ENCODE peak calls at places on chromosomes 7 and 10, in four cellular contexts. R is aorta, I is body of pancreas, P is left ventricle myocardium inferior. Y is an unnamed sample.

GRCh38 chr10:132665946-132666732 is 119.8 kb downstream of the NKX6-2 start:
- DNase-seq in R (peak; percentile 20), I (peak; percentile 2), P (no peak), Y (peak; percentile 73)

GRCh38 chr10:22550732-22551131 is 163.6 kb downstream of the PIP4K2A start:
- DNase-seq in P (peak; percentile 44), I (no peak), R (peak; percentile 82), Y (peak; percentile 38)

GRCh38 chr7:152120210-152120609 is 94.7 kb downstream of the GALNT11 start:
- DNase-seq in P (no peak), R (no peak), I (no peak), Y (no peak)

GRCh38 chr7:3028071-3028766 is 15.4 kb downstream of the CARD11 start:
- DNase-seq in P (no peak), R (peak; percentile 85), I (peak; percentile 56), Y (peak; percentile 62)

GRCh38 chr7:15891151-15891842 is 204.8 kb upstream of the MEOX2 start:
- DNase-seq in I (no peak), P (no peak), R (no peak), Y (no peak)

GRCh38 chr10:93458821-93459257 is 23.3 kb downstream of the MYOF start:
- DNase-seq in R (peak; percentile 92), I (peak; percentile 76), P (peak; percentile 44), Y (peak; percentile 98)

GRCh38 chr10:625751-626711 is 63.4 kb downstream of the DIP2C start:
- DNase-seq in I (no peak), R (no peak), P (no peak), Y (no peak)

GRCh38 chr10:119408072-119408471 is 134.4 kb downstream of the RGS10 start:
- DNase-seq in P (no peak), R (no peak), I (no peak), Y (no peak)

GRCh38 chr10:86596266-86596665 is 58.1 kb upstream of the OPN4 start:
- DNase-seq in I (peak; percentile 28), P (no peak), R (no peak), Y (peak; percentile 69)

GRCh38 chr7:107879400-107880035 is 11.5 kb upstream of the DLD start:
- DNase-seq in P (no peak), I (peak; percentile 52), R (no peak), Y (peak; percentile 24)

GRCh38 chr7:15084368-15084767 is 181.8 kb upstream of the DGKB start:
- DNase-seq in P (no peak), I (no peak), R (no peak), Y (no peak)

GRCh38 chr7:30729642-30730041 is 22.3 kb upstream of the INMT start:
- DNase-seq in R (no peak), I (no peak), P (no peak), Y (no peak)

GRCh38 chr10:48703776-48704555 is 19.3 kb downstream of the WDFY4 start:
- DNase-seq in I (no peak), R (no peak), P (no peak), Y (peak; percentile 28)

GRCh38 chr10:1203704-1204103 is 147.5 kb downstream of the WDR37 start:
- DNase-seq in R (no peak), I (no peak), P (no peak), Y (no peak)

GRCh38 chr10:42754155-42755027 is 28.2 kb upstream of the BMS1 start:
- DNase-seq in R (peak; percentile 84), P (peak; percentile 50), I (peak; percentile 64), Y (peak; percentile 9)

GRCh38 chr7:135274495-135275268 is 41.0 kb downstream of the STRA8 start:
- DNase-seq in R (peak; percentile 83), P (peak; percentile 49), I (peak; percentile 69), Y (peak; percentile 30)

GRCh38 chr7:152912511-152912910 is 153.0 kb downstream of the ACTR3B start:
- DNase-seq in P (no peak), R (no peak), I (no peak), Y (no peak)

GRCh38 chr10:102868976-102869289 is 337 bp upstream of the AS3MT start:
- DNase-seq in R (no peak), I (no peak), P (no peak), Y (no peak)

GRCh38 chr10:99681553-99681952 is 22.2 kb downstream of the ENTPD7 start:
- DNase-seq in I (peak; percentile 19), R (no peak), P (no peak), Y (peak; percentile 42)

GRCh38 chr7:95608344-95609173 is 12.2 kb upstream of the PDK4 start:
- DNase-seq in R (peak; percentile 89), P (peak; percentile 93), I (peak; percentile 97), Y (peak; percentile 93)

GRCh38 chr7:53756946-53757345 is 721.5 kb downstream of the POM121L12 start:
- DNase-seq in P (no peak), I (no peak), R (no peak), Y (no peak)

GRCh38 chr10:101848894-101849351 is 5.3 kb upstream of the KCNIP2 start:
- DNase-seq in I (no peak), P (no peak), R (no peak), Y (no peak)

GRCh38 chr7:21844742-21845141 is 101.0 kb downstream of the CDCA7L start:
- DNase-seq in P (no peak), I (no peak), R (no peak), Y (peak; percentile 49)

GRCh38 chr10:6694447-6695155 is 114.5 kb upstream of the PRKCQ start:
- DNase-seq in P (no peak), I (no peak), R (no peak), Y (peak; percentile 72)

GRCh38 chr7:94687810-94688209 is 31.9 kb upstream of the SGCE start:
- DNase-seq in R (no peak), P (no peak), I (no peak), Y (no peak)

GRCh38 chr7:121395494-121395960 is 581 bp downstream of the FAM3C start:
- DNase-seq in I (peak; percentile 38), R (no peak), P (no peak), Y (peak; percentile 43)

GRCh38 chr7:117302396-117302795 is 20.5 kb downstream of the WNT2 start:
- DNase-seq in I (no peak), R (no peak), P (no peak), Y (no peak)

GRCh38 chr7:104931181-104931781 is 82.7 kb upstream of the KMT2E start:
- DNase-seq in I (peak; percentile 84), P (no peak), R (no peak), Y (peak; percentile 7)

GRCh38 chr10:490891-491571 is 198.4 kb downstream of the DIP2C start:
- DNase-seq in P (peak; percentile 58), I (no peak), R (peak; percentile 83), Y (no peak)

GRCh38 chr7:64174328-64174727 is 32.7 kb upstream of the ZNF735 start:
- DNase-seq in R (peak; percentile 62), I (no peak), P (no peak), Y (no peak)

GRCh38 chr10:25105753-25106260 is 69.0 kb upstream of the GPR158 start:
- DNase-seq in R (no peak), P (no peak), I (no peak), Y (no peak)

GRCh38 chr7:129115676-129116075 is 28.8 kb upstream of the TSPAN33 start:
- DNase-seq in P (no peak), I (no peak), R (no peak), Y (no peak)

GRCh38 chr10:99873846-99874245 is 91.4 kb downstream of the ABCC2 start:
- DNase-seq in I (no peak), R (no peak), P (no peak), Y (no peak)

GRCh38 chr7:149764481-149765398 is 8.6 kb downstream of the ZNF467 start:
- DNase-seq in R (no peak), I (no peak), P (no peak), Y (peak; percentile 16)
- H3K4me3 ChIP-seq in R (no peak overlapping the region), I (no peak overlapping the region), P (peak overlapping the region; percentile 54), Y (no peak overlapping the region)

GRCh38 chr7:87328281-87328680 is 17.2 kb upstream of the CROT start:
- DNase-seq in P (no peak), I (no peak), R (no peak), Y (no peak)
- H3K9me3 ChIP-seq in P (peaks cover 68% of the 10 kb centered on the region), I (no peaks in the 10 kb centered on the region), R (peaks cover 13% of the 10 kb centered on the region), Y (peaks cover 2% of the 10 kb centered on the region)

GRCh38 chr7:47241112-47242065 is 340.5 kb downstream of the TNS3 start:
- DNase-seq in P (no peak), I (no peak), R (no peak), Y (no peak)
- H3K27me3 ChIP-seq in P (no peaks in the 10 kb centered on the region), I (no peaks in the 10 kb centered on the region), R (no peaks in the 10 kb centered on the region), Y (no peaks in the 10 kb centered on the region)

GRCh38 chr10:12530017-12530416 is 180.7 kb downstream of the CAMK1D start:
- DNase-seq in R (no peak), I (no peak), P (no peak), Y (peak; percentile 50)

GRCh38 chr10:12533151-12533550 is 183.8 kb downstream of the CAMK1D start:
- DNase-seq in R (no peak), I (no peak), P (no peak), Y (peak; percentile 23)

GRCh38 chr10:12533723-12534122 is 184.4 kb downstream of the CAMK1D start:
- DNase-seq in P (no peak), I (no peak), R (no peak), Y (no peak)

GRCh38 chr10:12534824-12535223 is 185.5 kb downstream of the CAMK1D start:
- DNase-seq in P (no peak), I (peak; percentile 37), R (no peak), Y (no peak)

DNA sequence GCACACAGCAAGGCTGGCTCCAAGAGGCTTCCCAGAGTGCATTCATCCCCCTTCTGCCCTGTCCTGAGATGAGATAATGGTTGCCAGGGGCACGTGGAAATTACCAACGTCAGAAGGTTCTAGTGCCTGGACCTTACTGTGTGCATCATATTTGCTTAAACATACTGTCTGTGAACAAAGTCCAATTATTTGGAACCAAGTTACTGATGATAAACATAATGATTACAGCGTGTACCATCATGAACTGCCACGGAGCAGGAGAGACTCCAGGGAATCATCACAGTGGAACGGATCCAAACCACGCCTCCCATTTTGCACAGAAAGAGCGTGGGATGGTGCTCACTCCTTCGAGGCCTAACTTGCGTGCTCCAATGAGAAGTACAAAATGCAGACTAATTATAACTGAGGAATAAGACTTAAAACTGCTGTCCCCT is 182.0 kb downstream of the CAMK1D start:
- DNase-seq in R (no peak), I (no peak), P (peak; percentile 65), Y (peak; percentile 10)
- H3K4me3 ChIP-seq in R (no peak overlapping the region), I (no peak overlapping the region), P (no peak overlapping the region), Y (no peak overlapping the region)

DNA sequence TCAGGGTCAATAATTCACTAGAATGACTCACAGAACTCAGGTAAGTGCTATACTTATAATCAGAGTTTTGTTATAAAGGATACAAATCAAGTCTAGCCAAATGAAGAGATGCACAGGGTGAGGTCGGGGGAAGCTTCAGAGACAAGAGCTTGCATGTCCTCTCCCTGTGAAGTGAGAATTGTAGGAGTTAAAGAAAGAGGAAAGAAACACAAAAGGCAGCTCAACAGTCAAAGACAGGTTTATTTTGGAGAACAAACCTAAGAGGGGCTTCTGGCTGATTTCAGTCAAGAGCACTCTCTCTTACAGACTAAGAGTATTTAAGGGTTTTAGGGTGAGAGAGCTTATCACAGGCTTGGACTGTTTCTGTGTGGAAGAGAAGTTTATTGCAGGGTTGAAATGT is 600.5 kb upstream of the C7orf33 start:
- DNase-seq in R (no peak), P (no peak), I (no peak), Y (no peak)
- H3K9me3 ChIP-seq in R (peaks cover 5% of the 10 kb centered on the region), P (peaks cover 17% of the 10 kb centered on the region), I (no peaks in the 10 kb centered on the region), Y (no peaks in the 10 kb centered on the region)

GRCh38 chr10:75400769-75401568 is 595 bp downstream of the ZNF503 start:
- DNase-seq in I (peak; percentile 63), P (peak; percentile 74), R (peak; percentile 89), Y (peak; percentile 76)
- H3K27me3 ChIP-seq in I (no peaks in the 10 kb centered on the region), P (peaks cover 18% of the 10 kb centered on the region), R (no peaks in the 10 kb centered on the region), Y (no peaks in the 10 kb centered on the region)